ENCODE peak calls at places on chromosomes 3 and 15, in six cellular contexts. E, R, Q, W, K and F are unnamed samples.

GRCh38 chr3:142958707-142959106 is 4.8 kb downstream of the PAQR9 start:
- DNase-seq in R (no peak), E (no peak), Q (no peak), W (peak), K (no peak), F (no peak)

GRCh38 chr3:32873491-32874130 is 55.8 kb downstream of the TRIM71 start:
- DNase-seq in Q (no peak), W (peak), R (no peak), K (no peak), E (no peak), F (no peak)

GRCh38 chr3:142209655-142210054 is 15.7 kb downstream of the GK5 start:
- DNase-seq in W (no peak), Q (no peak), K (no peak), E (no peak), R (peak), F (no peak)

GRCh38 chr15:59687831-59688230 is 1.3 kb downstream of the BNIP2 start:
- DNase-seq in W (no peak), R (no peak), K (no peak), Q (no peak), E (no peak), F (peak)

GRCh38 chr3:179591313-179591712 is 13.1 kb downstream of the MRPL47 start:
- DNase-seq in R (no peak), K (no peak), E (no peak), W (no peak), Q (no peak), F (no peak)

GRCh38 chr15:68106656-68107055 is 52.5 kb downstream of the PIAS1 start:
- DNase-seq in K (no peak), R (no peak), Q (no peak), E (peak), W (no peak), F (peak)

GRCh38 chr3:67647390-67647878 is 7.0 kb downstream of the SUCLG2 start:
- DNase-seq in R (peak), K (no peak), W (peak), E (no peak), Q (no peak), F (peak)

GRCh38 chr15:33169625-33170024 is 24.9 kb downstream of the FMN1 start:
- DNase-seq in Q (no peak), E (no peak), K (no peak), W (no peak), R (no peak), F (no peak)

GRCh38 chr3:100269410-100270217 is 8.8 kb downstream of the TBC1D23 start:
- DNase-seq in Q (no peak), R (no peak), E (no peak), W (no peak), K (no peak), F (peak)

GRCh38 chr15:91522609-91523332 is 330.7 kb upstream of the SLCO3A1 start:
- DNase-seq in E (peak), R (no peak), Q (no peak), W (no peak), K (no peak), F (no peak)

GRCh38 chr15:74251187-74251811 is 15.2 kb downstream of the CCDC33 start:
- DNase-seq in E (no peak), Q (peak), K (no peak), R (no peak), W (peak), F (no peak)

GRCh38 chr15:29695486-29696167 is 126.6 kb downstream of the TJP1 start:
- DNase-seq in K (no peak), E (peak), R (no peak), W (no peak), Q (no peak), F (no peak)

GRCh38 chr3:123092243-123092642 is 25.4 kb downstream of the PDIA5 start:
- DNase-seq in R (no peak), E (no peak), W (no peak), Q (no peak), K (no peak), F (no peak)

GRCh38 chr3:146715176-146715575 is 110.0 kb upstream of the PLSCR5 start:
- DNase-seq in K (no peak), W (no peak), E (no peak), Q (no peak), R (no peak), F (no peak)

GRCh38 chr15:43278869-43279268 is 12.1 kb upstream of the TGM5 start:
- DNase-seq in Q (no peak), E (no peak), K (no peak), W (no peak), R (no peak), F (no peak)

GRCh38 chr3:8069471-8069870 is 432.2 kb upstream of the LMCD1 start:
- DNase-seq in K (no peak), Q (no peak), W (no peak), R (no peak), E (no peak), F (no peak)

GRCh38 chr3:193556841-193557240 is 2.1 kb upstream of the ATP13A4 start:
- DNase-seq in R (peak), K (no peak), W (no peak), Q (no peak), E (no peak), F (no peak)

GRCh38 chr3:118168175-118168574 is 866.5 kb downstream of the IGSF11 start:
- DNase-seq in Q (no peak), E (no peak), W (no peak), R (no peak), K (no peak), F (no peak)

GRCh38 chr3:61005591-61005990 is 245.7 kb downstream of the FHIT start:
- DNase-seq in Q (no peak), R (no peak), K (no peak), E (no peak), W (no peak), F (no peak)

GRCh38 chr15:64897345-64897985 is 14.2 kb upstream of the ANKDD1A start:
- DNase-seq in Q (peak), W (peak), K (no peak), R (no peak), E (no peak), F (no peak)

GRCh38 chr3:179971280-179971679 is 65.5 kb downstream of the PEX5L start:
- DNase-seq in E (no peak), Q (no peak), W (no peak), K (no peak), R (no peak), F (no peak)

GRCh38 chr3:24101676-24102168 is 156.6 kb downstream of the NR1D2 start:
- DNase-seq in Q (no peak), E (no peak), R (no peak), K (no peak), W (no peak), F (peak)

GRCh38 chr15:39074341-39074740 is 506.5 kb upstream of the THBS1 start:
- DNase-seq in K (no peak), W (no peak), R (no peak), Q (no peak), E (no peak), F (no peak)

GRCh38 chr15:82763361-82764142 is 42.3 kb downstream of the FSD2 start:
- DNase-seq in W (no peak), K (no peak), E (no peak), R (no peak), Q (no peak), F (no peak)
- H3K27ac ChIP-seq in W (peak), K (no peak), E (peak), R (no peak), Q (no peak), F (no peak)

GRCh38 chr15:31974855-31975421 is 55.4 kb upstream of the CHRNA7 start:
- DNase-seq in R (peak), K (no peak), Q (no peak), E (peak), W (no peak), F (peak)
- H3K4me3 ChIP-seq in R (peak), K (no peak), Q (peak), E (peak), W (peak), F (no peak)

DNA sequence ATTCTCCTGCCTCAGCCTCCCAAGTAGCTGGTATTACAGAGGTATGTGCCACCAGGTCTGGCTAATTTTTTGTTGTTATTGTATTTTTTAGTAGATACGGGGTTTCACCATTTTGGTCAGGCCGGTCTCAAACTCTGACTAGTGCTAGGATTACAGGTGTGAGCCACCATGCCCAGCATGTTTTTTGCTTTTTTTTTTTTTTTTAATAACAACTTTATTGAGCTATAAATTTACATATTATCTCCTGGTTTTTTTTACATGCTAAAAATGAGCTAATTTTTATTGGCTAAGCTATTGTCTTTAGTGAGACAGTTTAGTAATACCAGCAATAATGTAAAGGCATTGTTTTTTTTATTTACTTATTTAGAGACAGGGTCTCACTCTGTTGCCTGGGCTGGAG is 105.2 kb downstream of the PDE8A start:
- DNase-seq in Q (no peak), R (no peak), E (no peak), W (no peak), K (no peak), F (no peak)
- H3K27ac ChIP-seq in Q (no peak), R (no peak), E (no peak), W (no peak), K (no peak), F (no peak)

GRCh38 chr15:99019558-99020540 is 12.3 kb upstream of the PGPEP1L start:
- DNase-seq in R (no peak), E (no peak), W (no peak), K (no peak), Q (no peak), F (no peak)

GRCh38 chr15:99017322-99017701 is 9.7 kb upstream of the PGPEP1L start:
- DNase-seq in Q (no peak), R (no peak), E (no peak), W (no peak), K (no peak), F (no peak)

GRCh38 chr15:99015677-99016568 is 8.3 kb upstream of the PGPEP1L start:
- DNase-seq in K (no peak), E (peak), R (no peak), Q (no peak), W (no peak), F (no peak)

GRCh38 chr15:99014803-99015676 is 7.4 kb upstream of the PGPEP1L start:
- DNase-seq in W (peak), E (peak), R (peak), Q (peak), K (no peak), F (peak)

DNA sequence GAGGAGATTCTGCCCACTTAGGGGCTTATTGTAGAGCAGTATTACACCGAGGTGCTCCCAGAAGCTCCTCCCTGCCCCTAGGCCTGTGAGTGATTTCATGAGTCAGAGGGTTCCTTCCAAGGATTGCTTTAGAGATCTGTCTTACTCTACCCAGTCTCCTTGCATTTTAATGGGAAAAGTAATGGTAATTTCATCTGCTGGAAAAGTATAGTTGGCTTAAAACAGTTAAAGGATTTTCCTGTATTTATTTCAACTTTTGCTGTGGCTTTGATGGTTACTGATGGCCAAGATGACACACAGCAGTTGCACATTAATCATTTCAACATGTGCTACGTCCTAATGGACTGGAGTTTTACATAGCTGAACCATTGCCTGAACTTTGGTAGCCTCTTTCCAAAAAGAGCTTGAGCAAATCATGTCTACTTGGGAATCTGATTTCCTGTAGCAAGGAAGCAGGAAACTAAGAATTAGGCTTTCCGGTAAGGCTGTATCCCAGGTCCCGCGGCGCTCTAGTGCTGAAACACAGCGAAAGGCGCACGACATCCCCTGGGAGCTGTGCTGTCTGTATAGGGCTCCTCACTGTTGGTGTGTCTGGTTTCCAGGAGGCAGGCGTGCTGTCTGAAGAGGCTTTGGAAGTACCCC is 9.2 kb upstream of the PGPEP1L start:
- DNase-seq in Q (no peak), W (peak), E (peak), K (no peak), R (no peak), F (no peak)
- H3K4me3 ChIP-seq in Q (no peak), W (peak), E (peak), K (no peak), R (no peak), F (no peak)

GRCh38 chr3:181613813-181614212 is 97.9 kb upstream of the SOX2 start:
- DNase-seq in Q (no peak), E (no peak), R (no peak), W (no peak), K (no peak), F (no peak)

GRCh38 chr3:181613191-181613590 is 98.5 kb upstream of the SOX2 start:
- DNase-seq in R (no peak), W (no peak), Q (no peak), K (no peak), E (no peak), F (no peak)

GRCh38 chr3:181609156-181609767 is 102.5 kb upstream of the SOX2 start:
- DNase-seq in W (no peak), Q (no peak), K (no peak), E (peak), R (no peak), F (no peak)

GRCh38 chr3:181610083-181610972 is 101.4 kb upstream of the SOX2 start:
- DNase-seq in E (peak), R (no peak), W (no peak), K (no peak), Q (no peak), F (no peak)

GRCh38 chr3:181610973-181611265 is 100.8 kb upstream of the SOX2 start:
- DNase-seq in R (no peak), E (no peak), K (no peak), W (no peak), Q (no peak), F (no peak)
- H3K27ac ChIP-seq in R (no peak), E (peak), K (no peak), W (no peak), Q (no peak), F (no peak)

DNA sequence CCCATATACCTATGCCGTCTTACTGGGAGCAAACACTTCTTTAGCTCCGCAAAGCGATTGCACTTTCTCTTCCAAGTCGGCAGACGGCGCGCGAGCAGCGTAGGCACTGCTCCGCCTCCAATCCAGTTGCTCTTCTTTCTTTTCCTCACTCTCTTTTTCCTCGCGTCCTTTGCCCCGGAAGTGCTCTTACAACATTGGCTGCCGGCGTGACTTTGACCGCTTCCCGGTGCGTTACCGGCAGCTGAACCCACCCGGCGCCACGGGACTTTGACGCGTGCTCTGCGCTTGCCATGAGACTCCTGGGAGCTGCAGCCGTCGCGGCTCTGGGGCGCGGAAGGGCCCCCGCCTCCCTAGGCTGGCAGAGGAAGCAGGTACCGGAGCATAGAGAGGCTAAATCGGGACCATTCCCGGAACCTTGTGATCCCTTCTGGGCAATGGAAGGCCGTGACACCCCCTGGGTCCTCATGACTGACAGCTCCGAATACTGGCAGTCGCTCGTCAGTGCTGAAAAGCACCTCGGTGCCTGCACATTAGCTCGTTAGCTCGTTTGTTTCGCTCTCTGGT is at the start of gene GFM1:
- DNase-seq in R (peak), K (peak), W (peak), Q (peak), E (peak), F (peak)
- H3K4me3 ChIP-seq in R (peak), K (peak), W (peak), Q (peak), E (peak), F (peak)